ENCODE peak calls at places on chromosome 9, in six cellular contexts. One of them, this sample, is unnamed.
A peak's percentile ranks its signal among the peaks of the same experiment; 100 is the strongest.

GRCh38 chr9:91541744-91542143 is 118.1 kb upstream of the NFIL3 start:
- DNase-seq in tibial nerve: no peak
- DNase-seq in sigmoid colon: no peak
- DNase-seq in adipocyte: no peak
- DNase-seq in pancreas: no peak
- DNase-seq in mesendoderm: no peak
- DNase-seq in this sample: no peak

GRCh38 chr9:78286946-78287388 is 10.0 kb upstream of the PSAT1 start:
- DNase-seq in adipocyte: no peak
- DNase-seq in sigmoid colon: no peak
- DNase-seq in mesendoderm: no peak
- DNase-seq in tibial nerve: no peak
- DNase-seq in pancreas: no peak
- DNase-seq in this sample: no peak

GRCh38 chr9:116870566-116870965 is 183.5 kb downstream of the TRIM32 start:
- DNase-seq in tibial nerve: no peak
- DNase-seq in sigmoid colon: no peak
- DNase-seq in adipocyte: no peak
- DNase-seq in mesendoderm: peak; percentile 93
- DNase-seq in pancreas: no peak
- DNase-seq in this sample: no peak

GRCh38 chr9:95887926-95888497 is 12.5 kb downstream of the ERCC6L2 start:
- DNase-seq in sigmoid colon: no peak
- DNase-seq in adipocyte: no peak
- DNase-seq in pancreas: no peak
- DNase-seq in tibial nerve: no peak
- DNase-seq in mesendoderm: no peak
- DNase-seq in this sample: no peak

GRCh38 chr9:82670000-82670399 is 392.9 kb downstream of the RASEF start:
- DNase-seq in adipocyte: no peak
- DNase-seq in mesendoderm: peak; percentile 20
- DNase-seq in sigmoid colon: no peak
- DNase-seq in pancreas: no peak
- DNase-seq in tibial nerve: no peak
- DNase-seq in this sample: no peak

GRCh38 chr9:134895849-134896833 is 15.5 kb downstream of the FCN2 start:
- DNase-seq in mesendoderm: no peak
- DNase-seq in pancreas: no peak
- DNase-seq in sigmoid colon: peak; percentile 88
- DNase-seq in adipocyte: peak; percentile 51
- DNase-seq in tibial nerve: peak; percentile 80
- DNase-seq in this sample: no peak

GRCh38 chr9:89805726-89806125 is 200.9 kb downstream of the GADD45G start:
- DNase-seq in tibial nerve: no peak
- DNase-seq in adipocyte: no peak
- DNase-seq in sigmoid colon: no peak
- DNase-seq in pancreas: no peak
- DNase-seq in mesendoderm: no peak
- DNase-seq in this sample: no peak

GRCh38 chr9:65430221-65430620 is 145.2 kb upstream of the FOXD4L5 start:
- DNase-seq in mesendoderm: no peak
- DNase-seq in tibial nerve: no peak
- DNase-seq in pancreas: peak; percentile 30
- DNase-seq in adipocyte: no peak
- DNase-seq in sigmoid colon: no peak
- DNase-seq in this sample: no peak

GRCh38 chr9:112341741-112342140 is 8.3 kb upstream of the PTBP3 start:
- DNase-seq in sigmoid colon: no peak
- DNase-seq in mesendoderm: peak; percentile 97
- DNase-seq in adipocyte: peak; percentile 37
- DNase-seq in pancreas: no peak
- DNase-seq in tibial nerve: no peak
- DNase-seq in this sample: no peak

GRCh38 chr9:97332993-97333392 is 25.5 kb downstream of the CCDC180 start:
- DNase-seq in adipocyte: no peak
- DNase-seq in tibial nerve: no peak
- DNase-seq in mesendoderm: no peak
- DNase-seq in pancreas: no peak
- DNase-seq in sigmoid colon: no peak
- DNase-seq in this sample: no peak

GRCh38 chr9:32161209-32161608 is 223.2 kb upstream of the ACO1 start:
- DNase-seq in pancreas: no peak
- DNase-seq in tibial nerve: no peak
- DNase-seq in adipocyte: no peak
- DNase-seq in sigmoid colon: no peak
- DNase-seq in mesendoderm: no peak
- DNase-seq in this sample: no peak

GRCh38 chr9:92634712-92635605 is 35.0 kb downstream of the IPPK start:
- DNase-seq in sigmoid colon: peak; percentile 90
- DNase-seq in mesendoderm: peak; percentile 87
- DNase-seq in pancreas: peak; percentile 82
- DNase-seq in tibial nerve: peak; percentile 88
- DNase-seq in adipocyte: peak; percentile 87
- DNase-seq in this sample: peak; percentile 87

GRCh38 chr9:87138128-87139040 is 191.1 kb upstream of the GAS1 start:
- DNase-seq in sigmoid colon: no peak
- DNase-seq in adipocyte: peak; percentile 71
- DNase-seq in tibial nerve: no peak
- DNase-seq in pancreas: no peak
- DNase-seq in mesendoderm: no peak
- DNase-seq in this sample: no peak

GRCh38 chr9:86443992-86444391 is 89.8 kb upstream of the TUT7 start:
- DNase-seq in adipocyte: no peak
- DNase-seq in pancreas: no peak
- DNase-seq in sigmoid colon: no peak
- DNase-seq in mesendoderm: peak; percentile 31
- DNase-seq in tibial nerve: no peak
- DNase-seq in this sample: no peak

GRCh38 chr9:87084407-87084806 is 137.1 kb upstream of the GAS1 start:
- DNase-seq in pancreas: no peak
- DNase-seq in tibial nerve: no peak
- DNase-seq in mesendoderm: no peak
- DNase-seq in adipocyte: no peak
- DNase-seq in sigmoid colon: no peak
- DNase-seq in this sample: no peak

GRCh38 chr9:133731876-133732321 is 6.3 kb downstream of the SARDH start:
- DNase-seq in sigmoid colon: no peak
- DNase-seq in mesendoderm: peak; percentile 84
- DNase-seq in adipocyte: peak; percentile 34
- DNase-seq in tibial nerve: no peak
- DNase-seq in pancreas: no peak
- DNase-seq in this sample: no peak

GRCh38 chr9:26673276-26673675 is 219.3 kb downstream of the CAAP1 start:
- DNase-seq in sigmoid colon: no peak
- DNase-seq in adipocyte: no peak
- DNase-seq in mesendoderm: no peak
- DNase-seq in tibial nerve: no peak
- DNase-seq in pancreas: no peak
- DNase-seq in this sample: no peak

GRCh38 chr9:127611796-127612790 is at the start of gene STXBP1:
- DNase-seq in pancreas: peak; percentile 96
- DNase-seq in mesendoderm: peak; percentile 85
- DNase-seq in sigmoid colon: peak; percentile 94
- DNase-seq in adipocyte: peak; percentile 95
- DNase-seq in tibial nerve: peak; percentile 79
- DNase-seq in this sample: peak; percentile 94

GRCh38 chr9:83962165-83962564 is 17.9 kb downstream of the HNRNPK start:
- DNase-seq in pancreas: no peak
- DNase-seq in tibial nerve: no peak
- DNase-seq in sigmoid colon: no peak
- DNase-seq in adipocyte: peak; percentile 61
- DNase-seq in mesendoderm: peak; percentile 75
- DNase-seq in this sample: no peak

GRCh38 chr9:134225186-134225585 is 60.8 kb upstream of the RNU6ATAC start:
- DNase-seq in pancreas: peak; percentile 31
- DNase-seq in tibial nerve: no peak
- DNase-seq in adipocyte: no peak
- DNase-seq in mesendoderm: no peak
- DNase-seq in sigmoid colon: peak; percentile 57
- DNase-seq in this sample: peak; percentile 54

GRCh38 chr9:26062172-26062571 is 383.9 kb upstream of the TUSC1 start:
- DNase-seq in tibial nerve: no peak
- DNase-seq in sigmoid colon: no peak
- DNase-seq in pancreas: no peak
- DNase-seq in mesendoderm: peak; percentile 28
- DNase-seq in adipocyte: no peak
- DNase-seq in this sample: no peak

GRCh38 chr9:107390319-107390718 is 99.2 kb downstream of the KLF4 start:
- DNase-seq in mesendoderm: no peak
- DNase-seq in sigmoid colon: no peak
- DNase-seq in tibial nerve: no peak
- DNase-seq in adipocyte: no peak
- DNase-seq in pancreas: no peak
- DNase-seq in this sample: no peak

GRCh38 chr9:22141906-22142305 is 132.8 kb upstream of the CDKN2B start:
- DNase-seq in sigmoid colon: no peak
- DNase-seq in tibial nerve: peak; percentile 17
- DNase-seq in mesendoderm: no peak
- DNase-seq in pancreas: no peak
- DNase-seq in adipocyte: no peak
- DNase-seq in this sample: no peak

GRCh38 chr9:129944501-129945116 is 98.4 kb downstream of the FNBP1 start:
- DNase-seq in tibial nerve: no peak
- DNase-seq in sigmoid colon: no peak
- DNase-seq in mesendoderm: no peak
- DNase-seq in pancreas: no peak
- DNase-seq in adipocyte: no peak
- DNase-seq in this sample: no peak

GRCh38 chr9:84875193-84875592 is 205.7 kb downstream of the NTRK2 start:
- DNase-seq in tibial nerve: no peak
- DNase-seq in adipocyte: no peak
- DNase-seq in sigmoid colon: no peak
- DNase-seq in pancreas: no peak
- DNase-seq in mesendoderm: no peak
- DNase-seq in this sample: no peak

GRCh38 chr9:95132406-95133350 is 184.8 kb downstream of the FANCC start:
- DNase-seq in pancreas: no peak
- DNase-seq in mesendoderm: no peak
- DNase-seq in tibial nerve: no peak
- DNase-seq in sigmoid colon: peak; percentile 46
- DNase-seq in adipocyte: peak; percentile 74
- DNase-seq in this sample: no peak

GRCh38 chr9:129225815-129226214 is 47.8 kb upstream of the IER5L start:
- DNase-seq in adipocyte: peak; percentile 72
- DNase-seq in tibial nerve: peak; percentile 27
- DNase-seq in pancreas: no peak
- DNase-seq in sigmoid colon: peak; percentile 90
- DNase-seq in mesendoderm: peak; percentile 94
- DNase-seq in this sample: peak; percentile 88

GRCh38 chr9:3517377-3518048 is 8.3 kb downstream of the RFX3 start:
- DNase-seq in pancreas: no peak
- DNase-seq in adipocyte: peak; percentile 46
- DNase-seq in mesendoderm: no peak
- DNase-seq in tibial nerve: no peak
- DNase-seq in sigmoid colon: no peak
- DNase-seq in this sample: no peak

GRCh38 chr9:2622361-2623045 is 916 bp downstream of the VLDLR start:
- DNase-seq in adipocyte: peak; percentile 70
- DNase-seq in tibial nerve: no peak
- DNase-seq in mesendoderm: peak; percentile 35
- DNase-seq in sigmoid colon: peak; percentile 63
- DNase-seq in pancreas: peak; percentile 78
- DNase-seq in this sample: peak; percentile 80

GRCh38 chr9:127201071-127201541 is 63.5 kb upstream of the GARNL3 start:
- DNase-seq in tibial nerve: no peak
- DNase-seq in pancreas: no peak
- DNase-seq in sigmoid colon: no peak
- DNase-seq in adipocyte: no peak
- DNase-seq in mesendoderm: no peak
- DNase-seq in this sample: no peak

GRCh38 chr9:130017035-130017909 is 25.7 kb downstream of the FNBP1 start:
- DNase-seq in sigmoid colon: no peak
- DNase-seq in pancreas: no peak
- DNase-seq in tibial nerve: no peak
- DNase-seq in adipocyte: no peak
- DNase-seq in mesendoderm: no peak
- DNase-seq in this sample: no peak

GRCh38 chr9:100425758-100426157 is 1.2 kb upstream of the MSANTD3 start:
- DNase-seq in tibial nerve: no peak
- DNase-seq in mesendoderm: no peak
- DNase-seq in adipocyte: peak; percentile 3
- DNase-seq in pancreas: no peak
- DNase-seq in sigmoid colon: no peak
- DNase-seq in this sample: no peak

GRCh38 chr9:94168203-94169000 is 84.1 kb downstream of the PTPDC1 start:
- DNase-seq in tibial nerve: no peak
- DNase-seq in pancreas: no peak
- DNase-seq in adipocyte: peak; percentile 35
- DNase-seq in sigmoid colon: no peak
- DNase-seq in mesendoderm: no peak
- DNase-seq in this sample: no peak

DNA sequence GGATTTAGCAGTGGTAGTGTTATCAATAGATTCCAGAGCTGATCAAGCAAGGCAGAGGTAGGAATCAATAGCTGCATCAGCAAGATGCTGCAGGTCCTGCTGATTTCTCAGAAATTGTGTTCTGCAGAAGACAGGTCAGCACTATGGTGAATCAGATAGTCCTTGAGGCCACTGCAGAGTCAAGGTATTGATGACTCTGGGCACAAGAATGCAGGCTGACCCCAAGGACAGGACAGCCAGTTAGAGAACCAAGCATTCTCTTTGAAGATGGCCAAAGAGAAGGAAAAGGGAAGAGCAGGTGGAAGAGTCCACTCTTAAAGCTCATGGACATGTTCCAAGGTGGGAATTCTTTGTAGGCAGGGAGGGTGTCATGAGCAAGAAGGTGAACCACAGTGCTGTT is 28.0 kb downstream of the PRUNE2 start:
- DNase-seq in adipocyte: no peak
- DNase-seq in mesendoderm: no peak
- DNase-seq in pancreas: no peak
- DNase-seq in tibial nerve: no peak
- DNase-seq in sigmoid colon: no peak
- DNase-seq in this sample: no peak
- H3K4me1 ChIP-seq in adipocyte: peaks cover 51% of the 10 kb centered on the region
- H3K4me1 ChIP-seq in mesendoderm: no peaks in the 10 kb centered on the region
- H3K4me1 ChIP-seq in pancreas: peaks cover 5% of the 10 kb centered on the region
- H3K4me1 ChIP-seq in tibial nerve: peaks cover 18% of the 10 kb centered on the region
- H3K4me1 ChIP-seq in sigmoid colon: no peaks in the 10 kb centered on the region
- H3K4me1 ChIP-seq in this sample: no peaks in the 10 kb centered on the region

GRCh38 chr9:120733190-120733589 is 18.9 kb upstream of the MEGF9 start:
- DNase-seq in pancreas: peak; percentile 68
- DNase-seq in sigmoid colon: no peak
- DNase-seq in tibial nerve: no peak
- DNase-seq in mesendoderm: no peak
- DNase-seq in adipocyte: peak; percentile 43
- DNase-seq in this sample: no peak
- H3K4me1 ChIP-seq in pancreas: peaks cover 8% of the 10 kb centered on the region
- H3K4me1 ChIP-seq in sigmoid colon: no peaks in the 10 kb centered on the region
- H3K4me1 ChIP-seq in tibial nerve: peaks cover 42% of the 10 kb centered on the region
- H3K4me1 ChIP-seq in mesendoderm: peaks cover 10% of the 10 kb centered on the region
- H3K4me1 ChIP-seq in adipocyte: peaks cover 82% of the 10 kb centered on the region
- H3K4me1 ChIP-seq in this sample: no peaks in the 10 kb centered on the region

GRCh38 chr9:37212435-37212834 is 92.1 kb downstream of the ZCCHC7 start:
- DNase-seq in pancreas: no peak
- DNase-seq in sigmoid colon: no peak
- DNase-seq in mesendoderm: no peak
- DNase-seq in adipocyte: no peak
- DNase-seq in tibial nerve: no peak
- DNase-seq in this sample: no peak
- H3K4me1 ChIP-seq in pancreas: no peaks in the 10 kb centered on the region
- H3K4me1 ChIP-seq in sigmoid colon: no peaks in the 10 kb centered on the region
- H3K4me1 ChIP-seq in mesendoderm: no peaks in the 10 kb centered on the region
- H3K4me1 ChIP-seq in adipocyte: peaks cover 21% of the 10 kb centered on the region
- H3K4me1 ChIP-seq in tibial nerve: peaks cover 4% of the 10 kb centered on the region
- H3K4me1 ChIP-seq in this sample: peaks cover 26% of the 10 kb centered on the region

GRCh38 chr9:18229992-18230676 is 243.8 kb upstream of the ADAMTSL1 start:
- DNase-seq in tibial nerve: no peak
- DNase-seq in pancreas: no peak
- DNase-seq in mesendoderm: peak; percentile 14
- DNase-seq in adipocyte: no peak
- DNase-seq in sigmoid colon: no peak
- DNase-seq in this sample: no peak
- H3K4me1 ChIP-seq in tibial nerve: no peaks in the 10 kb centered on the region
- H3K4me1 ChIP-seq in pancreas: no peaks in the 10 kb centered on the region
- H3K4me1 ChIP-seq in mesendoderm: no peaks in the 10 kb centered on the region
- H3K4me1 ChIP-seq in adipocyte: peaks cover 5% of the 10 kb centered on the region
- H3K4me1 ChIP-seq in sigmoid colon: no peaks in the 10 kb centered on the region
- H3K4me1 ChIP-seq in this sample: no peaks in the 10 kb centered on the region

This sample was measured in spleen.